ENCODE peak calls at places on chromosome 10, in nine cellular contexts. One of them, this sample, is unnamed.

GRCh38 chr10:84423729-84424128 is 95.3 kb downstream of the CCSER2 start:
- DNase-seq in M059J: peak
- DNase-seq in C1 segment of cervical spinal cord: no peak
- DNase-seq in aorta: no peak
- DNase-seq in DMS 273 treated with DMSO at 0.1 percent for 48 hours: no peak
- DNase-seq in HTR-8/SVneo: no peak
- DNase-seq in epithelial cell of proximal tubule: no peak
- DNase-seq in activated CD4-positive, alpha-beta T cell treated with anti-CD3 and anti-CD28 coated beads for 24 hours: no peak
- DNase-seq in lower lobe of right lung: no peak
- DNase-seq in this sample: no peak

GRCh38 chr10:47257396-47258120 is 42.4 kb upstream of the GDF10 start:
- DNase-seq in aorta: no peak
- DNase-seq in lower lobe of right lung: no peak
- DNase-seq in M059J: peak
- DNase-seq in C1 segment of cervical spinal cord: no peak
- DNase-seq in DMS 273 treated with DMSO at 0.1 percent for 48 hours: no peak
- DNase-seq in epithelial cell of proximal tubule: no peak
- DNase-seq in activated CD4-positive, alpha-beta T cell treated with anti-CD3 and anti-CD28 coated beads for 24 hours: no peak
- DNase-seq in HTR-8/SVneo: no peak
- DNase-seq in this sample: no peak

GRCh38 chr10:80608706-80609105 is 71.0 kb downstream of the SH2D4B start:
- DNase-seq in activated CD4-positive, alpha-beta T cell treated with anti-CD3 and anti-CD28 coated beads for 24 hours: no peak
- DNase-seq in DMS 273 treated with DMSO at 0.1 percent for 48 hours: no peak
- DNase-seq in M059J: no peak
- DNase-seq in HTR-8/SVneo: no peak
- DNase-seq in epithelial cell of proximal tubule: no peak
- DNase-seq in lower lobe of right lung: no peak
- DNase-seq in C1 segment of cervical spinal cord: no peak
- DNase-seq in aorta: no peak
- DNase-seq in this sample: no peak

GRCh38 chr10:96665306-96665705 is 55.0 kb downstream of the PIK3AP1 start:
- DNase-seq in DMS 273 treated with DMSO at 0.1 percent for 48 hours: no peak
- DNase-seq in HTR-8/SVneo: no peak
- DNase-seq in lower lobe of right lung: no peak
- DNase-seq in C1 segment of cervical spinal cord: no peak
- DNase-seq in M059J: peak
- DNase-seq in aorta: no peak
- DNase-seq in epithelial cell of proximal tubule: no peak
- DNase-seq in activated CD4-positive, alpha-beta T cell treated with anti-CD3 and anti-CD28 coated beads for 24 hours: no peak
- DNase-seq in this sample: no peak

GRCh38 chr10:115092555-115093285 is 445 bp upstream of the ATRNL1 start:
- DNase-seq in activated CD4-positive, alpha-beta T cell treated with anti-CD3 and anti-CD28 coated beads for 24 hours: no peak
- DNase-seq in DMS 273 treated with DMSO at 0.1 percent for 48 hours: no peak
- DNase-seq in M059J: peak
- DNase-seq in HTR-8/SVneo: peak
- DNase-seq in C1 segment of cervical spinal cord: no peak
- DNase-seq in epithelial cell of proximal tubule: no peak
- DNase-seq in lower lobe of right lung: no peak
- DNase-seq in aorta: peak
- DNase-seq in this sample: peak

GRCh38 chr10:71621263-71621751 is 98.3 kb downstream of the C10orf105 start:
- DNase-seq in M059J: peak
- DNase-seq in C1 segment of cervical spinal cord: peak
- DNase-seq in DMS 273 treated with DMSO at 0.1 percent for 48 hours: no peak
- DNase-seq in aorta: no peak
- DNase-seq in HTR-8/SVneo: no peak
- DNase-seq in epithelial cell of proximal tubule: no peak
- DNase-seq in activated CD4-positive, alpha-beta T cell treated with anti-CD3 and anti-CD28 coated beads for 24 hours: no peak
- DNase-seq in lower lobe of right lung: peak
- DNase-seq in this sample: no peak

GRCh38 chr10:14585287-14586193 is 189.2 kb downstream of the FAM107B start:
- DNase-seq in epithelial cell of proximal tubule: no peak
- DNase-seq in lower lobe of right lung: no peak
- DNase-seq in activated CD4-positive, alpha-beta T cell treated with anti-CD3 and anti-CD28 coated beads for 24 hours: no peak
- DNase-seq in HTR-8/SVneo: no peak
- DNase-seq in aorta: no peak
- DNase-seq in DMS 273 treated with DMSO at 0.1 percent for 48 hours: no peak
- DNase-seq in M059J: peak
- DNase-seq in C1 segment of cervical spinal cord: no peak
- DNase-seq in this sample: no peak

GRCh38 chr10:33743429-33743857 is 409.0 kb upstream of the NRP1 start:
- DNase-seq in aorta: no peak
- DNase-seq in DMS 273 treated with DMSO at 0.1 percent for 48 hours: no peak
- DNase-seq in epithelial cell of proximal tubule: no peak
- DNase-seq in activated CD4-positive, alpha-beta T cell treated with anti-CD3 and anti-CD28 coated beads for 24 hours: no peak
- DNase-seq in lower lobe of right lung: no peak
- DNase-seq in M059J: no peak
- DNase-seq in C1 segment of cervical spinal cord: no peak
- DNase-seq in HTR-8/SVneo: no peak
- DNase-seq in this sample: no peak

GRCh38 chr10:49752584-49752983 is 9.5 kb downstream of the OGDHL start:
- DNase-seq in lower lobe of right lung: no peak
- DNase-seq in C1 segment of cervical spinal cord: no peak
- DNase-seq in epithelial cell of proximal tubule: no peak
- DNase-seq in aorta: no peak
- DNase-seq in DMS 273 treated with DMSO at 0.1 percent for 48 hours: no peak
- DNase-seq in M059J: no peak
- DNase-seq in activated CD4-positive, alpha-beta T cell treated with anti-CD3 and anti-CD28 coated beads for 24 hours: no peak
- DNase-seq in HTR-8/SVneo: no peak
- DNase-seq in this sample: peak

GRCh38 chr10:10831085-10831484 is 186.6 kb upstream of the CELF2 start:
- DNase-seq in C1 segment of cervical spinal cord: no peak
- DNase-seq in activated CD4-positive, alpha-beta T cell treated with anti-CD3 and anti-CD28 coated beads for 24 hours: no peak
- DNase-seq in M059J: peak
- DNase-seq in DMS 273 treated with DMSO at 0.1 percent for 48 hours: no peak
- DNase-seq in HTR-8/SVneo: peak
- DNase-seq in epithelial cell of proximal tubule: peak
- DNase-seq in aorta: peak
- DNase-seq in lower lobe of right lung: peak
- DNase-seq in this sample: no peak

GRCh38 chr10:47353351-47353750 is 5.2 kb downstream of the RBP3 start:
- DNase-seq in lower lobe of right lung: no peak
- DNase-seq in aorta: no peak
- DNase-seq in activated CD4-positive, alpha-beta T cell treated with anti-CD3 and anti-CD28 coated beads for 24 hours: no peak
- DNase-seq in epithelial cell of proximal tubule: no peak
- DNase-seq in DMS 273 treated with DMSO at 0.1 percent for 48 hours: no peak
- DNase-seq in C1 segment of cervical spinal cord: no peak
- DNase-seq in M059J: no peak
- DNase-seq in HTR-8/SVneo: no peak
- DNase-seq in this sample: no peak

GRCh38 chr10:50279489-50279888 is 28.2 kb upstream of the ASAH2 start:
- DNase-seq in lower lobe of right lung: no peak
- DNase-seq in C1 segment of cervical spinal cord: no peak
- DNase-seq in activated CD4-positive, alpha-beta T cell treated with anti-CD3 and anti-CD28 coated beads for 24 hours: no peak
- DNase-seq in M059J: peak
- DNase-seq in aorta: no peak
- DNase-seq in epithelial cell of proximal tubule: no peak
- DNase-seq in HTR-8/SVneo: no peak
- DNase-seq in DMS 273 treated with DMSO at 0.1 percent for 48 hours: no peak
- DNase-seq in this sample: no peak

GRCh38 chr10:43965033-43965917 is 316.6 kb upstream of the ZNF32 start:
- DNase-seq in C1 segment of cervical spinal cord: no peak
- DNase-seq in HTR-8/SVneo: no peak
- DNase-seq in aorta: no peak
- DNase-seq in lower lobe of right lung: no peak
- DNase-seq in M059J: peak
- DNase-seq in activated CD4-positive, alpha-beta T cell treated with anti-CD3 and anti-CD28 coated beads for 24 hours: no peak
- DNase-seq in DMS 273 treated with DMSO at 0.1 percent for 48 hours: no peak
- DNase-seq in epithelial cell of proximal tubule: no peak
- DNase-seq in this sample: no peak

GRCh38 chr10:3481000-3481335 is 304.0 kb downstream of the KLF6 start:
- DNase-seq in aorta: no peak
- DNase-seq in epithelial cell of proximal tubule: no peak
- DNase-seq in C1 segment of cervical spinal cord: no peak
- DNase-seq in activated CD4-positive, alpha-beta T cell treated with anti-CD3 and anti-CD28 coated beads for 24 hours: no peak
- DNase-seq in M059J: no peak
- DNase-seq in HTR-8/SVneo: no peak
- DNase-seq in lower lobe of right lung: no peak
- DNase-seq in DMS 273 treated with DMSO at 0.1 percent for 48 hours: no peak
- DNase-seq in this sample: no peak

GRCh38 chr10:13117842-13118783 is 18.1 kb downstream of the OPTN start:
- DNase-seq in DMS 273 treated with DMSO at 0.1 percent for 48 hours: no peak
- DNase-seq in lower lobe of right lung: no peak
- DNase-seq in M059J: no peak
- DNase-seq in HTR-8/SVneo: no peak
- DNase-seq in C1 segment of cervical spinal cord: no peak
- DNase-seq in activated CD4-positive, alpha-beta T cell treated with anti-CD3 and anti-CD28 coated beads for 24 hours: no peak
- DNase-seq in epithelial cell of proximal tubule: no peak
- DNase-seq in aorta: no peak
- DNase-seq in this sample: no peak

GRCh38 chr10:126455036-126455765 is 66.9 kb upstream of the ADAM12 start:
- DNase-seq in C1 segment of cervical spinal cord: no peak
- DNase-seq in M059J: no peak
- DNase-seq in DMS 273 treated with DMSO at 0.1 percent for 48 hours: no peak
- DNase-seq in epithelial cell of proximal tubule: no peak
- DNase-seq in HTR-8/SVneo: no peak
- DNase-seq in lower lobe of right lung: no peak
- DNase-seq in aorta: no peak
- DNase-seq in activated CD4-positive, alpha-beta T cell treated with anti-CD3 and anti-CD28 coated beads for 24 hours: no peak
- DNase-seq in this sample: no peak

GRCh38 chr10:43282881-43283280 is 16.0 kb upstream of the RASGEF1A start:
- DNase-seq in epithelial cell of proximal tubule: no peak
- DNase-seq in HTR-8/SVneo: no peak
- DNase-seq in aorta: no peak
- DNase-seq in lower lobe of right lung: no peak
- DNase-seq in DMS 273 treated with DMSO at 0.1 percent for 48 hours: no peak
- DNase-seq in C1 segment of cervical spinal cord: no peak
- DNase-seq in M059J: no peak
- DNase-seq in activated CD4-positive, alpha-beta T cell treated with anti-CD3 and anti-CD28 coated beads for 24 hours: no peak
- DNase-seq in this sample: no peak

GRCh38 chr10:33386926-33387325 is 52.5 kb upstream of the NRP1 start:
- DNase-seq in aorta: no peak
- DNase-seq in activated CD4-positive, alpha-beta T cell treated with anti-CD3 and anti-CD28 coated beads for 24 hours: no peak
- DNase-seq in M059J: no peak
- DNase-seq in epithelial cell of proximal tubule: no peak
- DNase-seq in HTR-8/SVneo: no peak
- DNase-seq in C1 segment of cervical spinal cord: no peak
- DNase-seq in DMS 273 treated with DMSO at 0.1 percent for 48 hours: no peak
- DNase-seq in lower lobe of right lung: no peak
- DNase-seq in this sample: no peak

GRCh38 chr10:35890061-35890969 is 248.2 kb upstream of the FZD8 start:
- DNase-seq in DMS 273 treated with DMSO at 0.1 percent for 48 hours: no peak
- DNase-seq in M059J: peak
- DNase-seq in lower lobe of right lung: no peak
- DNase-seq in aorta: no peak
- DNase-seq in C1 segment of cervical spinal cord: no peak
- DNase-seq in HTR-8/SVneo: no peak
- DNase-seq in activated CD4-positive, alpha-beta T cell treated with anti-CD3 and anti-CD28 coated beads for 24 hours: no peak
- DNase-seq in epithelial cell of proximal tubule: no peak
- DNase-seq in this sample: no peak

GRCh38 chr10:80271416-80271815 is 18.0 kb downstream of the MAT1A start:
- DNase-seq in epithelial cell of proximal tubule: no peak
- DNase-seq in HTR-8/SVneo: no peak
- DNase-seq in aorta: no peak
- DNase-seq in M059J: no peak
- DNase-seq in C1 segment of cervical spinal cord: no peak
- DNase-seq in lower lobe of right lung: no peak
- DNase-seq in DMS 273 treated with DMSO at 0.1 percent for 48 hours: no peak
- DNase-seq in activated CD4-positive, alpha-beta T cell treated with anti-CD3 and anti-CD28 coated beads for 24 hours: no peak
- DNase-seq in this sample: no peak

GRCh38 chr10:130022501-130023299 is 58.6 kb upstream of the EBF3 start:
- DNase-seq in HTR-8/SVneo: peak
- DNase-seq in C1 segment of cervical spinal cord: no peak
- DNase-seq in lower lobe of right lung: no peak
- DNase-seq in activated CD4-positive, alpha-beta T cell treated with anti-CD3 and anti-CD28 coated beads for 24 hours: no peak
- DNase-seq in DMS 273 treated with DMSO at 0.1 percent for 48 hours: no peak
- DNase-seq in epithelial cell of proximal tubule: no peak
- DNase-seq in M059J: peak
- DNase-seq in aorta: no peak
- DNase-seq in this sample: no peak

GRCh38 chr10:48804740-48805182 is 120.1 kb downstream of the WDFY4 start:
- DNase-seq in M059J: peak
- DNase-seq in C1 segment of cervical spinal cord: no peak
- DNase-seq in DMS 273 treated with DMSO at 0.1 percent for 48 hours: no peak
- DNase-seq in aorta: no peak
- DNase-seq in activated CD4-positive, alpha-beta T cell treated with anti-CD3 and anti-CD28 coated beads for 24 hours: no peak
- DNase-seq in epithelial cell of proximal tubule: no peak
- DNase-seq in HTR-8/SVneo: no peak
- DNase-seq in lower lobe of right lung: no peak
- DNase-seq in this sample: no peak

GRCh38 chr10:112137381-112137987 is 46.1 kb downstream of the GPAM start:
- DNase-seq in lower lobe of right lung: peak
- DNase-seq in activated CD4-positive, alpha-beta T cell treated with anti-CD3 and anti-CD28 coated beads for 24 hours: peak
- DNase-seq in HTR-8/SVneo: peak
- DNase-seq in epithelial cell of proximal tubule: no peak
- DNase-seq in aorta: peak
- DNase-seq in DMS 273 treated with DMSO at 0.1 percent for 48 hours: no peak
- DNase-seq in M059J: peak
- DNase-seq in C1 segment of cervical spinal cord: peak
- DNase-seq in this sample: peak

GRCh38 chr10:13340626-13341370 is 7.3 kb downstream of the SEPHS1 start:
- DNase-seq in HTR-8/SVneo: no peak
- DNase-seq in lower lobe of right lung: no peak
- DNase-seq in DMS 273 treated with DMSO at 0.1 percent for 48 hours: no peak
- DNase-seq in activated CD4-positive, alpha-beta T cell treated with anti-CD3 and anti-CD28 coated beads for 24 hours: no peak
- DNase-seq in aorta: no peak
- DNase-seq in epithelial cell of proximal tubule: no peak
- DNase-seq in M059J: no peak
- DNase-seq in C1 segment of cervical spinal cord: no peak
- DNase-seq in this sample: no peak